ENCODE peak calls at places on chromosomes 12 and 14, in four cellular contexts. T, R, P and Q are unnamed samples.

GRCh38 chr12:57093412-57094193 is 4.7 kb downstream of the NAB2 start:
- DNase-seq in T (no peak), R (peak; percentile 62), P (peak; percentile 38), Q (peak; percentile 83)

GRCh38 chr12:115611477-115611876 is 666.0 kb downstream of the MED13L start:
- DNase-seq in T (no peak), R (no peak), P (no peak), Q (no peak)

GRCh38 chr14:104816678-104816945 is 15.7 kb downstream of the ZBTB42 start:
- DNase-seq in T (no peak), R (no peak), P (no peak), Q (no peak)

GRCh38 chr14:30596972-30597371 is 25.1 kb upstream of the SCFD1 start:
- DNase-seq in T (no peak), R (no peak), P (no peak), Q (no peak)

GRCh38 chr14:75459099-75459741 is 31.4 kb downstream of the JDP2 start:
- DNase-seq in T (no peak), R (no peak), P (no peak), Q (no peak)

GRCh38 chr12:132248439-132249157 is 80.8 kb downstream of the GALNT9 start:
- DNase-seq in T (no peak), R (no peak), P (no peak), Q (no peak)

GRCh38 chr12:130953783-130954543 is at the start of gene ADGRD1:
- DNase-seq in T (no peak), R (no peak), P (no peak), Q (no peak)

GRCh38 chr14:72451081-72451972 is 442.6 kb downstream of the DPF3 start:
- DNase-seq in T (no peak), R (no peak), P (no peak), Q (no peak)

GRCh38 chr12:68240079-68240478 is 13.3 kb downstream of the IL22 start:
- DNase-seq in T (peak; percentile 22), R (no peak), P (peak; percentile 71), Q (peak; percentile 16)

GRCh38 chr14:104974665-104975390 is 3.3 kb downstream of the AHNAK2 start:
- DNase-seq in T (no peak), R (no peak), P (no peak), Q (no peak)

GRCh38 chr12:401235-402126 is at the start of gene CCDC77:
- DNase-seq in T (peak; percentile 67), R (peak; percentile 91), P (peak; percentile 96), Q (peak; percentile 98)

GRCh38 chr12:116916714-116917114 is 6.0 kb downstream of the FBXW8 start:
- DNase-seq in T (peak; percentile 29), R (no peak), P (peak; percentile 16), Q (peak; percentile 69)

GRCh38 chr14:80054020-80054419 is 157.3 kb downstream of the DIO2 start:
- DNase-seq in T (no peak), R (no peak), P (no peak), Q (no peak)

GRCh38 chr12:4505381-4505986 is 33.2 kb upstream of the RAD51AP1 start:
- DNase-seq in T (no peak), R (no peak), P (no peak), Q (no peak)

GRCh38 chr12:131137009-131137835 is 183.5 kb downstream of the ADGRD1 start:
- DNase-seq in T (no peak), R (no peak), P (no peak), Q (no peak)

GRCh38 chr12:114668151-114668891 is 15.7 kb downstream of the TBX3 start:
- DNase-seq in T (peak; percentile 79), R (peak; percentile 55), P (peak; percentile 38), Q (peak; percentile 88)

GRCh38 chr12:53046655-53047220 is 3.1 kb upstream of the TNS2 start:
- DNase-seq in T (peak; percentile 79), R (peak; percentile 53), P (peak; percentile 66), Q (peak; percentile 66)

GRCh38 chr14:71245659-71246361 is 338.6 kb downstream of the PCNX1 start:
- DNase-seq in T (no peak), R (no peak), P (no peak), Q (no peak)

GRCh38 chr12:414841-415240 is 13.4 kb downstream of the CCDC77 start:
- DNase-seq in T (no peak), R (no peak), P (no peak), Q (no peak)

DNA sequence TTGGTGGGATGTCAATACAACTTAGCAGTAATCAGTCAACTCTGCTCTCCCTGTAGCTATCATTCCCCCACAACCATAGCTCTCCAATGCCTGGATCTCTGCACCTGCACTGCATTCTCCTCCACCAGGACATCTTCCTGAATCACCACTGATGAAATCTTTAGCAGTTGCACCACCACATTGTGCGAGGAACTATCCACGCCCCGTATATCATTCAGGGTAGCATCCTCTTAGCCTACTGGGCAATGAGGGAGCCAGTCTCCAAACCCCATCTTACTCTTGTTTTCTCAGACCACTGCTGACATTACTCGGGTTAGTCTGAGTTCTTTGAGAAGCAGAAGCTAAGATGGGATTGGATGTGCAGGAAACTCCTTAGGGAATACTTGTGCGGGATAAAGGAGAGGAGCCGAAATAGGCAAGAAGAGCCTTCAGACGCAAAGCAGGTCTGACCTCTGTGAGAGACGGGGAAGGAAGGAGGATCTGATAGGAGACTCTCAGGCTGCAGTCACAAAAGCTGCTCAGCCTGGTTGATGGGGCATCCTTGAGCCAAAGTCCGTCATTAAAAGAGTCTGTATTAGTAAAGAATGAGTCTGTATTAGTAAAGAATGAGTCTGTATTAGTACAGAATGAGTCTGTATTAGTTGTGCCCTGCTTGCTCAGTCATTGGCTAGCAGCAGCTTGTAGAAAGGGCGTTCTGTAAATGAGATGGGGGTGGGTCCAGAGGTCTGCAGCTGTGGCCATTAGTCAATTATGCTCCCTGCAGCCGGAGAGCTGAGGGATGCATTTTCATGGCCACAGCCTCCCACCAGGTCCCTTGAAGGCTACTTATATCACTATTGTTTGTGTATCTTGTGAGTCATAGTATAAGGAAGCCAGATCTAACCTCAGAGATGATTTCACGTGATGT is 49.6 kb upstream of the RASSF3 start:
- DNase-seq in T (peak; percentile 96), R (no peak), P (peak; percentile 69), Q (peak; percentile 56)
- TF ChIP-seq CTCF in T (no peak), R (no peak), P (no peak), Q (no peak)

GRCh38 chr12:14936224-14936861 is 2.0 kb downstream of the ERP27 start:
- DNase-seq in T (no peak), R (no peak), P (no peak), Q (no peak)
- TF ChIP-seq CTCF in T (no peak), R (peak; percentile 32), P (peak; percentile 13), Q (no peak)

DNA sequence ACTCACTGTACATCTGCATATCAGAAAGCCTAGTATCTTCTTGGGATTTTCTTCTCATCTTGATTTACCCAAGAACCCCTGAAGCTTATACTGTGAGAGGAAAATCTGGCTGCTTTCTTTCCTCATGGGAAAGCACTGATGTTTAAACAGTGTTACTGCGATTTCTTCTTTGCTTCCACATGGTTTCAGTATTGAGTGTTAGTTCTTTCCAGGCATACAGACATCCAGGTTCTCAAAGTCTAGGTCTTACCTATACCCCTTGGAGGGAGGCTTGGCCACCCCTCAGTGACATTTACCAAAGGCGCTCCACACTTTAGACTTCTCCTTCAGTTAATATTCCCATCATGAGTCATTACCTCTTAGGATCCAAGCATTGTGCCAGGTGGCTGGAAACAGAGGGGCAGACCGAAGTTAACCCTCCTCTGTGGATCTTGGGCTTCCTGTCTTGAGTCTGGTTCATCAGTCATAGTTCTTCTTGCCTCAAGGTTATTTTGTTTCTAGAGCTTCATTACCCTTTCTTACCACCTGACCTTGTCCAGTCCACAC is 79.1 kb downstream of the TMEM117 start:
- DNase-seq in T (no peak), R (no peak), P (no peak), Q (no peak)
- TF ChIP-seq CTCF in T (peak; percentile 25), R (peak; percentile 40), P (no peak), Q (no peak)

GRCh38 chr14:106694638-106695393 is 1168.4 kb downstream of the TMEM121 start:
- DNase-seq in T (no peak), R (no peak), P (no peak), Q (peak; percentile 20)
- TF ChIP-seq CTCF in T (no peak), R (no peak), P (no peak), Q (no peak)

GRCh38 chr14:81062816-81063215 is 107.4 kb downstream of the TSHR start:
- DNase-seq in T (no peak), R (no peak), P (no peak), Q (no peak)
- TF ChIP-seq CTCF in T (peak; percentile 1), R (peak; percentile 48), P (no peak), Q (no peak)